ENCODE peak calls at places on chromosomes 4 and X, in eight cellular contexts. D is stimulated activated CD4-positive, alpha-beta T cell treated with anti-CD3 and anti-CD28 coated beads, Interleukin-2, amount 100 ng/mL, for 24 hours; Z is EL; X is T-helper 22 cell; L is WERI-Rb-1; F is iris pigment epithelial cell; P is cardiac muscle cell; R is GM10248. V is an unnamed sample.

GRCh38 chrX:148878371-148878770 is 378.0 kb downstream of the AFF2 start:
- DNase-seq in D (no peak), Z (peak), X (no peak), L (no peak), F (peak), P (no peak), R (no peak), V (peak)

GRCh38 chr4:184267673-184268573 is 50.2 kb upstream of the ENPP6 start:
- DNase-seq in D (peak), Z (peak), X (peak), L (no peak), F (peak), P (no peak), R (peak), V (peak)

GRCh38 chr4:22787753-22788389 is 95.1 kb downstream of the GBA3 start:
- DNase-seq in D (no peak), Z (no peak), X (no peak), L (no peak), F (no peak), P (no peak), R (no peak), V (no peak)

GRCh38 chr4:77226939-77227705 is 70.1 kb downstream of the CCNG2 start:
- DNase-seq in D (no peak), Z (no peak), X (no peak), L (no peak), F (no peak), P (no peak), R (no peak), V (no peak)

GRCh38 chrX:136750364-136750763 is 30.4 kb downstream of the ARHGEF6 start:
- DNase-seq in D (no peak), Z (no peak), X (no peak), L (no peak), F (no peak), P (no peak), R (no peak), V (no peak)

GRCh38 chr4:102423375-102423774 is 77.8 kb upstream of the NFKB1 start:
- DNase-seq in D (no peak), Z (no peak), X (no peak), L (no peak), F (no peak), P (no peak), R (no peak), V (no peak)

GRCh38 chrX:46838482-46838857 is 1.6 kb downstream of the RP2 start:
- DNase-seq in D (no peak), Z (no peak), X (no peak), L (no peak), F (peak), P (no peak), R (no peak), V (peak)

GRCh38 chrX:26848511-26848910 is 614.6 kb downstream of the PPP4R3C start:
- DNase-seq in D (no peak), Z (no peak), X (no peak), L (no peak), F (peak), P (no peak), R (no peak), V (no peak)

GRCh38 chr4:18935956-18936355 is 914.4 kb upstream of the LCORL start:
- DNase-seq in D (no peak), Z (no peak), X (no peak), L (no peak), F (no peak), P (peak), R (no peak), V (no peak)

GRCh38 chrX:111581086-111581485 is 69.6 kb downstream of the SERTM2 start:
- DNase-seq in D (no peak), Z (no peak), X (no peak), L (no peak), F (peak), P (no peak), R (no peak), V (no peak)

GRCh38 chrX:123499787-123500186 is 233.1 kb downstream of the THOC2 start:
- DNase-seq in D (no peak), Z (no peak), X (no peak), L (no peak), F (no peak), P (no peak), R (no peak), V (no peak)

GRCh38 chr4:15771419-15772058 is 6.6 kb upstream of the CD38 start:
- DNase-seq in D (no peak), Z (no peak), X (no peak), L (no peak), F (no peak), P (no peak), R (peak), V (no peak)

GRCh38 chr4:178142724-178143123 is 700.5 kb upstream of the AGA start:
- DNase-seq in D (no peak), Z (no peak), X (no peak), L (no peak), F (no peak), P (no peak), R (no peak), V (no peak)

GRCh38 chrX:13257223-13258051 is 62.4 kb downstream of the ATXN3L start:
- DNase-seq in D (no peak), Z (no peak), X (no peak), L (no peak), F (no peak), P (no peak), R (no peak), V (no peak)

GRCh38 chrX:32483534-32484136 is 727.7 kb downstream of the DMD start:
- DNase-seq in D (no peak), Z (no peak), X (no peak), L (no peak), F (peak), P (peak), R (no peak), V (peak)

GRCh38 chr4:22334155-22334554 is 181.7 kb downstream of the ADGRA3 start:
- DNase-seq in D (no peak), Z (no peak), X (no peak), L (no peak), F (no peak), P (no peak), R (no peak), V (no peak)

GRCh38 chr4:100929753-100930152 is 411.9 kb upstream of the EMCN start:
- DNase-seq in D (no peak), Z (no peak), X (no peak), L (peak), F (no peak), P (no peak), R (no peak), V (no peak)

GRCh38 chr4:88277711-88278025 is 6.7 kb downstream of the PPM1K start:
- DNase-seq in D (no peak), Z (no peak), X (no peak), L (no peak), F (no peak), P (no peak), R (no peak), V (no peak)

GRCh38 chrX:3271485-3272186 is 74.8 kb downstream of the MXRA5 start:
- DNase-seq in D (no peak), Z (peak), X (no peak), L (no peak), F (peak), P (no peak), R (no peak), V (peak)

GRCh38 chr4:13821522-13821921 is 194.0 kb upstream of the BOD1L1 start:
- DNase-seq in D (no peak), Z (no peak), X (no peak), L (peak), F (no peak), P (no peak), R (no peak), V (no peak)

GRCh38 chrX:116873678-116874077 is 410.9 kb upstream of the CT83 start:
- DNase-seq in D (no peak), Z (peak), X (no peak), L (no peak), F (peak), P (no peak), R (no peak), V (peak)

GRCh38 chr4:152063301-152064235 is 302.8 kb upstream of the GATB start:
- DNase-seq in D (no peak), Z (no peak), X (peak), L (no peak), F (no peak), P (no peak), R (no peak), V (peak)